ENCODE peak calls at places on chromosomes 16 and 17, in eight cellular contexts. U is CD8-positive, alpha-beta T cell; I is glutamatergic neuron; K is cardiac muscle cell; P is astrocyte of the spinal cord; Q is cardiac fibroblast; W is left ventricle myocardium inferior; F is neural progenitor cell. S is an unnamed sample.

GRCh38 chr17:11330871-11331270 is 89.9 kb downstream of the SHISA6 start:
- DNase-seq in I (peak), U (no peak), W (peak), P (peak), Q (peak), F (peak), K (peak), S (no peak)

GRCh38 chr17:27551701-27552466 is 79.1 kb upstream of the LGALS9 start:
- DNase-seq in W (no peak), P (no peak), I (no peak), U (no peak), K (no peak), F (no peak), Q (no peak), S (no peak)

GRCh38 chr16:10581507-10581906 is 1.1 kb upstream of the EMP2 start:
- DNase-seq in W (no peak), F (no peak), K (peak), Q (peak), P (no peak), U (no peak), I (no peak), S (no peak)

GRCh38 chr17:37137070-37137610 is 188.4 kb downstream of the AATF start:
- DNase-seq in P (no peak), I (no peak), K (no peak), W (no peak), F (no peak), Q (no peak), U (no peak), S (no peak)

GRCh38 chr16:1979271-1980025 is 1.8 kb downstream of the NOXO1 start:
- DNase-seq in P (no peak), F (peak), I (no peak), W (no peak), K (peak), Q (no peak), U (no peak), S (no peak)

GRCh38 chr16:15934991-15935390 is 14.4 kb upstream of the ABCC1 start:
- DNase-seq in P (no peak), K (no peak), U (no peak), Q (no peak), F (no peak), W (no peak), I (no peak), S (no peak)

GRCh38 chr17:55769625-55770000 is 18.8 kb downstream of the PCTP start:
- DNase-seq in P (peak), F (no peak), W (no peak), Q (peak), I (no peak), K (peak), U (no peak), S (no peak)

GRCh38 chr17:37259030-37259735 is 116.6 kb upstream of the C17orf78 start:
- DNase-seq in I (no peak), U (no peak), Q (no peak), K (peak), F (no peak), P (peak), W (no peak), S (no peak)

GRCh38 chr16:49601541-49601940 is 227.9 kb downstream of the C16orf78 start:
- DNase-seq in F (no peak), Q (no peak), P (no peak), I (no peak), U (no peak), W (no peak), K (no peak), S (peak)

GRCh38 chr17:36851230-36851629 is 86.0 kb upstream of the LHX1 start:
- DNase-seq in Q (no peak), I (no peak), W (no peak), K (no peak), P (no peak), F (no peak), U (no peak), S (no peak)

GRCh38 chr16:16143941-16144340 is 79.4 kb downstream of the ABCC6 start:
- DNase-seq in W (no peak), F (no peak), Q (no peak), U (no peak), K (no peak), I (no peak), P (no peak), S (no peak)

GRCh38 chr17:28547623-28548416 is 4.6 kb downstream of the UNC119 start:
- DNase-seq in P (peak), Q (peak), W (peak), I (peak), U (peak), F (peak), K (peak), S (peak)

GRCh38 chr17:3002538-3003301 is 60.7 kb downstream of the OR1D5 start:
- DNase-seq in I (no peak), P (no peak), Q (no peak), U (no peak), W (no peak), F (no peak), K (no peak), S (no peak)

GRCh38 chr17:78506454-78507309 is 70.5 kb downstream of the DNAH17 start:
- DNase-seq in U (no peak), W (no peak), Q (no peak), K (no peak), F (no peak), P (no peak), I (no peak), S (no peak)

GRCh38 chr17:41345992-41346391 is 4.6 kb downstream of the KRT33A start:
- DNase-seq in P (no peak), K (no peak), F (no peak), U (no peak), I (no peak), Q (no peak), W (no peak), S (no peak)

GRCh38 chr17:49694847-49695697 is 12.7 kb downstream of the SLC35B1 start:
- DNase-seq in I (peak), F (peak), Q (peak), W (peak), U (peak), P (peak), K (peak), S (peak)

GRCh38 chr16:57938936-57939871 is 31.7 kb downstream of the CNGB1 start:
- DNase-seq in U (no peak), I (no peak), K (peak), W (peak), P (peak), F (no peak), Q (peak), S (no peak)

GRCh38 chr17:37488607-37489196 is 989 bp upstream of the DUSP14 start:
- DNase-seq in P (peak), Q (peak), F (peak), U (peak), K (peak), I (peak), W (peak), S (peak)

GRCh38 chr17:37830151-37830993 is 85.5 kb upstream of the HNF1B start:
- DNase-seq in F (no peak), P (no peak), W (no peak), Q (no peak), K (no peak), I (no peak), U (no peak), S (no peak)

GRCh38 chr17:13410874-13411273 is 190.9 kb downstream of the HS3ST3A1 start:
- DNase-seq in W (no peak), Q (peak), I (no peak), U (no peak), F (no peak), K (peak), P (peak), S (no peak)

GRCh38 chr17:17445925-17446665 is 30.7 kb upstream of the MED9 start:
- DNase-seq in I (no peak), K (peak), P (peak), U (no peak), W (no peak), Q (peak), F (no peak), S (no peak)

GRCh38 chr16:49543315-49543946 is 169.8 kb downstream of the C16orf78 start:
- DNase-seq in U (no peak), I (peak), P (no peak), W (no peak), F (peak), Q (no peak), K (no peak), S (no peak)

GRCh38 chr16:56677474-56677873 is 4.8 kb upstream of the MT1X start:
- DNase-seq in F (no peak), Q (no peak), P (no peak), K (no peak), W (no peak), U (no peak), I (no peak), S (no peak)

GRCh38 chr17:37315601-37316000 is 60.2 kb upstream of the C17orf78 start:
- DNase-seq in I (no peak), P (no peak), K (no peak), U (no peak), W (no peak), Q (no peak), F (no peak), S (no peak)

GRCh38 chr16:14007460-14007859 is 63.7 kb upstream of the MRTFB start:
- DNase-seq in K (peak), P (peak), Q (peak), I (no peak), F (no peak), W (no peak), U (no peak), S (no peak)

DNA sequence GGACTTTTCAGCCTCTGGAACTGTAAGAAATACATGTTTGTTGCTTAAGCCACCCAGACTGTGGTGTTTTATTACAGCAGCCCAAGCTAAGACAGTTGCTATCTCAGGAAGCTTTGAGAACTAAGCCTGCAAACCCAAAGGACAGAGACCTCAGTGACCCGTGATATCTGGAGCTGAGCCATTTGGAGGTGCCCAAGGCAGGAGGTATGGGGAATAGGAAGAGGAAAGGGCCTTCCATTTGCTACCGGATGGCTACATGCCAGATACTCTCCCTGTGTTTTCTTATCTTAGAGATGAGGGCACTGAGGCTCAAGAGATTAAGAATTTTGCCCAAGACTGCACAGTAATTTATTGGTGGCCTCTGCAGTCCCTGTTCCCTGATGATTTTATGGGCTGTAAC is 622.1 kb upstream of the CDH5 start:
- DNase-seq in F (no peak), I (no peak), W (no peak), K (no peak), P (no peak), Q (no peak), U (no peak), S (no peak)
- TF ChIP-seq CTCF in F (no peak), I (no peak), W (no peak), K (no peak), P (no peak), Q (no peak), U (no peak), S (no peak)

GRCh38 chr16:54431041-54431996 is 144.7 kb upstream of the IRX3 start:
- DNase-seq in U (no peak), I (no peak), W (no peak), K (peak), F (no peak), Q (peak), P (no peak), S (no peak)

GRCh38 chr16:54432481-54433229 is 146.1 kb upstream of the IRX3 start:
- DNase-seq in I (no peak), P (no peak), U (no peak), K (no peak), F (peak), Q (no peak), W (no peak), S (no peak)

GRCh38 chr16:54434859-54435258 is 148.3 kb upstream of the IRX3 start:
- DNase-seq in F (no peak), W (no peak), Q (no peak), U (no peak), K (no peak), I (no peak), P (no peak), S (no peak)

GRCh38 chr16:54430491-54431030 is 144.0 kb upstream of the IRX3 start:
- DNase-seq in W (no peak), P (no peak), Q (peak), K (peak), I (no peak), U (no peak), F (peak), S (no peak)

DNA sequence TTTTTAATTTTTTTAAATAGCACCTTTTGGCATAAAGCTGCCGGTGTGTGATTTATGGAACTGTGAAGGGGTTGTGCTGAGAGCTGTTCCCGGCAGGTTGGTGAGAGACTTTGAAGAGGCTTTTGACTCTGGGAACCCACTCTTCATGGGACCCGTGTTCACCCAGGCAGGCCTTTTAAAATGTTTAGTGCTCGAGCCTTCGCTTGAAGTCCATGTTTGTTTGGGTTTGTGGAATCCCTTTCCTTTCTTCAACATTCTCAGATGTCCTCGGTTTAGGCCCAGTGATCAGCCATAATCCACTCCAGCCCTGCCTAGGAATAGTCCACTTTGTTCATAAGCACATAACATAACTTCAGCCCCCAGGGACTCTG is 145.4 kb upstream of the IRX3 start:
- DNase-seq in F (no peak), W (no peak), I (no peak), U (no peak), K (no peak), P (no peak), Q (no peak), S (no peak)
- TF ChIP-seq CTCF in F (no peak), W (no peak), I (no peak), U (no peak), K (no peak), P (no peak), Q (no peak), S (no peak)

GRCh38 chr16:3131755-3132377 is 3.0 kb upstream of the ZNF213 start:
- DNase-seq in I (peak), W (no peak), P (peak), F (peak), Q (peak), K (peak), U (no peak), S (peak)
- TF ChIP-seq CTCF in I (peak), W (peak), P (peak), F (peak), Q (peak), K (peak), U (peak), S (peak)

GRCh38 chr16:85057212-85057889 is 29.8 kb downstream of the KIAA0513 start:
- DNase-seq in I (no peak), U (no peak), F (no peak), P (no peak), W (no peak), Q (no peak), K (no peak), S (no peak)
- TF ChIP-seq CTCF in I (peak), U (no peak), F (peak), P (peak), W (peak), Q (peak), K (no peak), S (no peak)

DNA sequence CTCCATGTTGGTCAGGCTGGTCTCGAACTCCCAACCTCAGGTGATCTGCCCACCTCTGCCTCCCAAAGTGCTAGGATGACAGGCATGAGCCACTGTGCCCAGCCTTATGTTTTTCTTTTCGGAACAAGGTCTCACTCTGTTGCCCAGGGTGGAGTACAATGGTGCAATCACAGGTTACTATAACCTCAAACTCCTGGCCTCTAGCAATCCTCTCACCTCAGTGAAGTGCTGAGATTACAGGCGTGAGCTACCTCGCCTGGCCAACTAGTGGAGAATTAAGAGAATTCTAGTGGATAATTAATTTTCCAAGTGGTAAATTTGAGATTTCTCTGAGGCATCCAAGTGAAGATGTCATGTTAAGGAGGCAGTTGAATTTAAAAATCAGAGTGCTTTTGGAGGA is 2.9 kb upstream of the FBXO47 start:
- DNase-seq in W (no peak), U (no peak), Q (no peak), I (no peak), K (no peak), P (no peak), F (no peak), S (no peak)
- TF ChIP-seq CTCF in W (no peak), U (no peak), Q (no peak), I (peak), K (no peak), P (no peak), F (peak), S (no peak)

DNA sequence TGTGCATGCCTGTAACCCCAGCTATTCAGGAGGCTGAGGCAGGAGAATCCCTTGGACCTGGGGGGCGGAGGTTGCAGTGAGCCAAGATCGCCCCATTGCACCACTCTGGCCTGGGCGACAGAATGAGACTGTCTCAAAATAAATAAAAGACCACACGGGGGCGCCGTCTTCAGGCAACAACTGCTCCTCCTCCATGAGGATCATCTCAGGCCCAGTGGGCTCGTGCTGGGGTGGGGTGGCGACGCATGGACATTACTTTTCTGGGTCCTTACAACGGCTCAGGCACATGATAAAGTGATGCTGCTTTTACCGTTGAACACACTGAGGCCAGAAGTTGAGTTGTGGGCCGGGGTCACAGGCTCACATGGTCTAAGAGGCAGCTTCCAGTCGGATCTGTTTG is 56.2 kb downstream of the PRMT7 start:
- DNase-seq in W (no peak), Q (peak), F (peak), P (peak), U (no peak), K (peak), I (no peak), S (peak)
- TF ChIP-seq CTCF in W (peak), Q (peak), F (peak), P (peak), U (peak), K (peak), I (peak), S (peak)

GRCh38 chr17:71934520-71934919 is 186.3 kb upstream of the SOX9 start:
- DNase-seq in P (no peak), W (no peak), Q (no peak), F (no peak), K (no peak), U (no peak), I (no peak), S (no peak)
- TF ChIP-seq CTCF in P (no peak), W (no peak), Q (no peak), F (no peak), K (no peak), U (no peak), I (no peak), S (no peak)